ENCODE peak calls at places on chromosome 9, in five cellular contexts. One of them, this sample, is unnamed.

GRCh38 chr9:137745541-137745991 is 126.8 kb downstream of the EHMT1 start:
- DNase-seq in HCEC 1CT: no peak
- DNase-seq in A172: peak
- DNase-seq in foreskin fibroblast: no peak
- DNase-seq in mucosa of gallbladder: peak
- DNase-seq in this sample: no peak

GRCh38 chr9:19156805-19157204 is 29.5 kb upstream of the PLIN2 start:
- DNase-seq in HCEC 1CT: peak
- DNase-seq in A172: no peak
- DNase-seq in foreskin fibroblast: peak
- DNase-seq in mucosa of gallbladder: no peak
- DNase-seq in this sample: no peak

GRCh38 chr9:10875752-10876151 is 262.9 kb upstream of the PTPRD start:
- DNase-seq in HCEC 1CT: no peak
- DNase-seq in A172: peak
- DNase-seq in foreskin fibroblast: peak
- DNase-seq in mucosa of gallbladder: no peak
- DNase-seq in this sample: no peak

GRCh38 chr9:69672828-69673640 is 863 bp upstream of the APBA1 start:
- DNase-seq in HCEC 1CT: peak
- DNase-seq in A172: peak
- DNase-seq in foreskin fibroblast: peak
- DNase-seq in mucosa of gallbladder: peak
- DNase-seq in this sample: peak

GRCh38 chr9:115957571-115957970 is 196.0 kb upstream of the PAPPA start:
- DNase-seq in HCEC 1CT: peak
- DNase-seq in A172: no peak
- DNase-seq in foreskin fibroblast: peak
- DNase-seq in mucosa of gallbladder: no peak
- DNase-seq in this sample: no peak

GRCh38 chr9:134642385-134643181 is 980 bp downstream of the COL5A1 start:
- DNase-seq in HCEC 1CT: peak
- DNase-seq in A172: peak
- DNase-seq in foreskin fibroblast: peak
- DNase-seq in mucosa of gallbladder: peak
- DNase-seq in this sample: peak

GRCh38 chr9:133717113-133718031 is 20.8 kb downstream of the SARDH start:
- DNase-seq in HCEC 1CT: no peak
- DNase-seq in A172: no peak
- DNase-seq in foreskin fibroblast: no peak
- DNase-seq in mucosa of gallbladder: no peak
- DNase-seq in this sample: no peak

GRCh38 chr9:90925581-90926257 is 124.1 kb downstream of the SYK start:
- DNase-seq in HCEC 1CT: peak
- DNase-seq in A172: peak
- DNase-seq in foreskin fibroblast: peak
- DNase-seq in mucosa of gallbladder: no peak
- DNase-seq in this sample: peak

GRCh38 chr9:79637180-79637925 is 65.6 kb downstream of the TLE4 start:
- DNase-seq in HCEC 1CT: peak
- DNase-seq in A172: peak
- DNase-seq in foreskin fibroblast: no peak
- DNase-seq in mucosa of gallbladder: no peak
- DNase-seq in this sample: no peak

GRCh38 chr9:18023332-18023731 is 444.5 kb downstream of the SH3GL2 start:
- DNase-seq in HCEC 1CT: peak
- DNase-seq in A172: peak
- DNase-seq in foreskin fibroblast: no peak
- DNase-seq in mucosa of gallbladder: no peak
- DNase-seq in this sample: no peak